ENCODE peak calls at places on chromosomes 2 and 18, in nine cellular contexts. H, V, D, Z, M, A, B, N and W are unnamed samples.

GRCh38 chr2:233199870-233200269 is 51.6 kb upstream of the ATG16L1 start:
- DNase-seq in H (no peak), V (no peak), D (no peak), Z (no peak), M (no peak), A (no peak), B (no peak), N (no peak), W (no peak)

GRCh38 chr18:78376036-78376435 is 603.6 kb upstream of the SALL3 start:
- DNase-seq in H (no peak), V (no peak), D (no peak), Z (no peak), M (no peak), A (no peak), B (no peak), N (no peak), W (no peak)

GRCh38 chr18:10113156-10114022 is 199.6 kb downstream of the VAPA start:
- DNase-seq in H (no peak), V (no peak), D (peak), Z (no peak), M (peak), A (no peak), B (no peak), N (no peak), W (no peak)

GRCh38 chr2:20618886-20619521 is 31.9 kb downstream of the HS1BP3 start:
- DNase-seq in H (no peak), V (no peak), D (no peak), Z (no peak), M (no peak), A (no peak), B (peak), N (peak), W (peak)

GRCh38 chr2:230925879-230926765 is 1.1 kb upstream of the GPR55 start:
- DNase-seq in H (no peak), V (no peak), D (no peak), Z (no peak), M (no peak), A (no peak), B (peak), N (peak), W (no peak)

GRCh38 chr2:86068098-86069047 is 37.3 kb downstream of the POLR1A start:
- DNase-seq in H (peak), V (no peak), D (no peak), Z (peak), M (no peak), A (peak), B (peak), N (no peak), W (no peak)

GRCh38 chr2:101873543-101873942 is 118.2 kb upstream of the IL1R2 start:
- DNase-seq in H (no peak), V (no peak), D (no peak), Z (no peak), M (no peak), A (no peak), B (no peak), N (no peak), W (no peak)

GRCh38 chr2:223487447-223487846 is 114.7 kb downstream of the SCG2 start:
- DNase-seq in H (no peak), V (no peak), D (no peak), Z (no peak), M (no peak), A (no peak), B (no peak), N (no peak), W (peak)

GRCh38 chr2:128504242-128505149 is 185.8 kb upstream of the HS6ST1 start:
- DNase-seq in H (no peak), V (no peak), D (peak), Z (no peak), M (no peak), A (no peak), B (peak), N (no peak), W (peak)

GRCh38 chr2:45860136-45861106 is 208.9 kb downstream of the PRKCE start:
- DNase-seq in H (peak), V (no peak), D (no peak), Z (peak), M (peak), A (no peak), B (peak), N (no peak), W (no peak)

GRCh38 chr18:13542520-13542847 is 183.9 kb downstream of the FAM210A start:
- DNase-seq in H (no peak), V (no peak), D (no peak), Z (no peak), M (no peak), A (no peak), B (no peak), N (no peak), W (no peak)

GRCh38 chr2:201116959-201117734 is 1.2 kb downstream of the CFLAR start:
- DNase-seq in H (peak), V (peak), D (peak), Z (peak), M (peak), A (no peak), B (peak), N (no peak), W (no peak)

GRCh38 chr2:219522111-219523030 is 8.1 kb downstream of the ASIC4 start:
- DNase-seq in H (no peak), V (no peak), D (no peak), Z (peak), M (peak), A (no peak), B (no peak), N (no peak), W (peak)

GRCh38 chr2:52445720-52446119 is 1321.9 kb upstream of the CHAC2 start:
- DNase-seq in H (no peak), V (no peak), D (no peak), Z (no peak), M (no peak), A (no peak), B (no peak), N (no peak), W (no peak)

GRCh38 chr2:86815616-86816015 is 24.9 kb upstream of the CD8A start:
- DNase-seq in H (peak), V (no peak), D (no peak), Z (no peak), M (no peak), A (no peak), B (no peak), N (no peak), W (no peak)

GRCh38 chr2:232901711-232902578 is 31.9 kb downstream of the SNORC start:
- DNase-seq in H (no peak), V (no peak), D (peak), Z (peak), M (no peak), A (no peak), B (no peak), N (no peak), W (no peak)

GRCh38 chr2:85868837-85869236 is 20.0 kb downstream of the ST3GAL5 start:
- DNase-seq in H (no peak), V (no peak), D (no peak), Z (no peak), M (no peak), A (no peak), B (no peak), N (no peak), W (no peak)

DNA sequence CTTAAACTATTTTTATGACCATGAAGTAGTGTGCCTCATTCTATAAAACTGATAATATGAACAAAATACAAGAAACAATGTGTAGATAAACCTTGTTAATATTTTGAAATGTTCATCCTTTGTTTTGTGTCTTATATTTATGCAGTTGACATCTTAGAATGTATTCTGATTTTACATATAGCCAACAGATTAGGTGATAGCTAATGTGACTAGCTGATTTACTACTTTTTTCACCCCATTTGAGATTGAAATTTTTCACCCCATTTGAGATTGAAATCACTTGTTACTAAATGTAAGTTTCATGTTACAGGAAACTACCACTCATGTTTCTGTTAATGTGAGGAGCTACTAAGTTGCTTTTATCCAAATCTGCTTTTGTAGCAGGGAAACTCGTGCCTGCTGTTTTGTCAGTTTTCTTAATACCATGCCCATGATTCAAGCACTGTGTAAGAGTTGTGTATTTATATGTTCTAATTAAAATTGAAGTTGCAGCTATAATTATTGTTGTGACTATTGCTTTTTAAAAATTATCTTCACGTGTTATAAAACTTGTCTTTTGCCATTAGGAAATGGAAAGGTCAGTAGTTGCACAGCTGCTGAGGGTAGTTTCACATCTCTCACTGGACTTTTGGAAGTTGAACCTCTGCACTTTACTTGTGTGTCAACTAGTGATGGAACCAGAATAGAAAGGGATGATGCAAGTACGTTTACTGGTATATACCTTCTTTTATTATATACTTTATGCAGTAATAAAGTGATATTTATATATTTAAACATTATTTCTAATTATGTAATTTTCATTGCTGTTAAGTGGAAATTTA is 96.6 kb downstream of the BIRC6 start:
- DNase-seq in H (no peak), V (no peak), D (no peak), Z (peak), M (no peak), A (no peak), B (no peak), N (no peak), W (no peak)
- H3K27ac ChIP-seq in H (no peak), V (no peak), D (no peak), Z (no peak), M (no peak), A (no peak), B (no peak), N (no peak), W (no peak)

DNA sequence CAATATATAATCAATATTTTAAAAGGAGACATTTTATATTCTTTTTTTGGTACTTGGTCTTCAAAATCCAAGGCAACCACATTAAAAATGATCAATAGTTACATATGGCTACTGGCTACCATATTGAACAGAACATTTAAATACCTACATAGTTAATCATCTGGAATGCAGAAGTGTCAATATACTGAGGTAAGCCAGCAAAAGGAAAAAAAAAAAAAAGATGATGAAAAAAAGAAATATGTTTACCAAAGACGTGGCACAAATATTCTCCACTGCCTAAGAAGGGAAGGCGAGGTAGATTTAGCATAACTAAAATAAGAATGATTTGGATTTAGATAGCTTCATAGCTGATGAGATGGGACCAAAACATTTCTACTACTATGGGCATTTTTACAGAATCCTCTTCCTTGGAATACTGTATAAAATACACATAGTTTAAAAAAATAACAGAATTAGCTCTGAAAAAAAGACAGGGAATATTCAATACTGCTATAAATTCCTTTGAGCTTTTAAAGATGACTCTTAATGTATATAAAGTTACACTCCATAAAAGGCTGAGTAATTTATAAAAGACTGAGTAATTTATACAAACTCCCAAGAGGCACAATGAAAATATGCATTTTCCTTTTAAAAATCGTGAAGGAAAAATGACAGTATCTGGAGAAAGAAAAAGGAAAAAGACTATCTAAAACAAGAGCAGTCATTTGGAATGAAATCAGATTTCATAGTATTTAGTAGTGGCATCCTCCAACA is 63.5 kb downstream of the CDH2 start:
- DNase-seq in H (no peak), V (no peak), D (no peak), Z (peak), M (no peak), A (no peak), B (no peak), N (no peak), W (no peak)
- H3K27ac ChIP-seq in H (no peak), V (no peak), D (no peak), Z (peak), M (no peak), A (no peak), B (no peak), N (no peak), W (no peak)

GRCh38 chr2:224556381-224556780 is 28.8 kb downstream of the CUL3 start:
- DNase-seq in H (no peak), V (no peak), D (no peak), Z (peak), M (no peak), A (no peak), B (no peak), N (no peak), W (no peak)
- H3K27ac ChIP-seq in H (no peak), V (no peak), D (no peak), Z (peak), M (no peak), A (no peak), B (no peak), N (no peak), W (no peak)

DNA sequence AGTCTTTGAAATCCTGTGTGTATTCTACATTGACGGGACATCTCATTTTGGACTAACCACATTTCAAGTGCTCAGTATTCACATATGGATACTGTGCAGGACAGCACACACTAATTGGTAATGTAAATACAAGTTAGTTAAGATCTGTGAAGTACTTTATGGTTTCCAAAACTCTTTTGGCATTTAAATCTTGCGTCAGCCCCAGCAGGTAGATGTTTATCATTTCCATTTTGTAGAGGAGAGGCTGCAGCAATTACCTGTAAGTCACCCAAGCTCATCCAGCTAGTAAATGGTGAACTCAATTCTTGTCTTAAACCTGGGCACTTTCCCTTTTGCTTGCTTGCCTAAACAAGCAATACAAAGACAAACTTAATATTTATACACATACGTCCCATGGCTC is 1.6 kb upstream of the NAGK start:
- DNase-seq in H (no peak), V (no peak), D (no peak), Z (no peak), M (no peak), A (no peak), B (no peak), N (no peak), W (no peak)
- H3K27ac ChIP-seq in H (no peak), V (no peak), D (peak), Z (no peak), M (no peak), A (peak), B (peak), N (no peak), W (no peak)

DNA sequence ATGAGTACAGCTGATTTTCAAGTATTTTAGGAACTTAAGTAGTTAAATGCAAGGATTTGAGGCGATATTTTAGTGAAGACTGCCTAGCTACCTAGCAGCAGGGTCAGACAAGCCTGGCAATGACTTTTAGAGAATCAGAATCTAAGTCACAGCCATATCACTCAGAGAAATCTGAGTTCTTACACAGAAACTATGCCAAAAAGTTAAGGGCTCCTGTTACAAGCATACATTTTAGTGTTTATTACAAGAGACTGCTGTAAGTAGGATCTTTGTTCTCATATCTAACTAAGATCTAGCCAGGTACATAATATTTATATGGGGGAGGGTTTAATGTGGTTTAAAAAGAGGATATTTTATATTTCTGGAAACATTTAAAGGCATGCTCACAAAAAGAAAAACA is 37.5 kb downstream of the MAP4K3 start:
- DNase-seq in H (no peak), V (no peak), D (no peak), Z (no peak), M (no peak), A (no peak), B (no peak), N (no peak), W (no peak)
- H3K27ac ChIP-seq in H (no peak), V (no peak), D (no peak), Z (no peak), M (no peak), A (no peak), B (no peak), N (no peak), W (peak)